ENCODE peak calls at places on chromosome 4, in seven cellular contexts. X, C, I, S, W, V and Z are unnamed samples.

GRCh38 chr4:8701101-8702019 is 108.8 kb downstream of the CPZ start:
- DNase-seq in W (no peak), C (no peak), X (no peak), S (no peak), I (no peak), V (no peak), Z (no peak)

GRCh38 chr4:121072080-121072835 is at the start of gene NDNF:
- DNase-seq in X (no peak), V (no peak), W (peak; percentile 79), I (peak; percentile 1), S (no peak), C (no peak), Z (peak; percentile 55)

GRCh38 chr4:186201535-186202230 is 10.3 kb downstream of the CYP4V2 start:
- DNase-seq in S (no peak), X (peak; percentile 39), I (peak; percentile 59), C (peak; percentile 66), W (peak; percentile 60), V (no peak), Z (peak; percentile 64)

GRCh38 chr4:136900706-136901105 is 631.6 kb downstream of the PCDH18 start:
- DNase-seq in I (no peak), S (no peak), V (no peak), C (no peak), X (no peak), W (no peak), Z (no peak)

GRCh38 chr4:26821677-26822503 is 38.8 kb upstream of the STIM2 start:
- DNase-seq in W (no peak), S (no peak), I (peak; percentile 95), X (no peak), C (peak; percentile 4), V (no peak), Z (no peak)

GRCh38 chr4:78129383-78130108 is 72.4 kb downstream of the FRAS1 start:
- DNase-seq in W (no peak), S (no peak), V (no peak), I (no peak), X (no peak), C (no peak), Z (no peak)

GRCh38 chr4:39446842-39447573 is 11.7 kb downstream of the RPL9 start:
- DNase-seq in S (peak; percentile 48), V (peak; percentile 74), C (no peak), I (no peak), W (no peak), X (no peak), Z (no peak)

GRCh38 chr4:2893772-2894171 is 50.1 kb downstream of the ADD1 start:
- DNase-seq in V (no peak), X (no peak), W (no peak), C (no peak), S (no peak), I (no peak), Z (no peak)

GRCh38 chr4:182201871-182202270 is 41.3 kb upstream of the TENM3 start:
- DNase-seq in V (no peak), S (no peak), C (no peak), W (no peak), I (no peak), X (no peak), Z (no peak)

GRCh38 chr4:36414248-36414647 is 132.8 kb downstream of the DTHD1 start:
- DNase-seq in X (no peak), I (no peak), S (no peak), V (no peak), C (no peak), W (no peak), Z (no peak)

GRCh38 chr4:56656346-56656643 is 24.8 kb downstream of the HOPX start:
- DNase-seq in X (no peak), W (peak; percentile 63), C (no peak), S (no peak), V (no peak), I (no peak), Z (no peak)

GRCh38 chr4:80452768-80453167 is 117.2 kb downstream of the CFAP299 start:
- DNase-seq in W (no peak), S (no peak), C (no peak), V (no peak), I (no peak), X (no peak), Z (no peak)

GRCh38 chr4:117370944-117371665 is 285.7 kb upstream of the TRAM1L1 start:
- DNase-seq in S (no peak), C (no peak), X (no peak), I (no peak), W (no peak), V (no peak), Z (no peak)

GRCh38 chr4:107740381-107740780 is 20.3 kb upstream of the PAPSS1 start:
- DNase-seq in X (no peak), W (no peak), S (no peak), I (no peak), C (no peak), V (no peak), Z (no peak)

GRCh38 chr4:10006604-10007435 is 14.5 kb downstream of the SLC2A9 start:
- DNase-seq in V (no peak), S (peak; percentile 79), C (peak; percentile 77), I (peak; percentile 83), W (no peak), X (no peak), Z (peak; percentile 23)

GRCh38 chr4:25158817-25159216 is 1.4 kb downstream of the SEPSECS start:
- DNase-seq in I (no peak), X (no peak), V (no peak), W (no peak), S (no peak), C (no peak), Z (no peak)

GRCh38 chr4:28686618-28687017 is 1826.0 kb downstream of the STIM2 start:
- DNase-seq in I (peak; percentile 8), W (peak; percentile 19), S (no peak), C (peak; percentile 58), V (peak; percentile 27), X (peak; percentile 10), Z (peak; percentile 49)

GRCh38 chr4:7701866-7702649 is 237.6 kb downstream of the AFAP1 start:
- DNase-seq in X (no peak), S (no peak), W (no peak), V (no peak), C (no peak), I (no peak), Z (no peak)

GRCh38 chr4:145805490-145805889 is 125.5 kb downstream of the C4orf51 start:
- DNase-seq in I (peak; percentile 80), V (peak; percentile 71), W (no peak), S (no peak), X (no peak), C (no peak), Z (no peak)

GRCh38 chr4:14218641-14219040 is 591.1 kb upstream of the BOD1L1 start:
- DNase-seq in V (no peak), C (no peak), I (no peak), S (no peak), W (no peak), X (no peak), Z (no peak)

GRCh38 chr4:107044170-107044569 is 8.1 kb upstream of the DKK2 start:
- DNase-seq in I (no peak), S (no peak), X (no peak), V (no peak), C (peak; percentile 12), W (no peak), Z (peak; percentile 8)

GRCh38 chr4:177427097-177427665 is 15.1 kb downstream of the AGA start:
- DNase-seq in C (no peak), X (no peak), S (no peak), I (no peak), W (no peak), V (no peak), Z (no peak)

GRCh38 chr4:108804648-108805273 is 41.9 kb upstream of the ETNPPL start:
- DNase-seq in W (no peak), X (no peak), S (no peak), I (no peak), C (no peak), V (no peak), Z (no peak)

GRCh38 chr4:13546855-13547562 is 2.7 kb upstream of the NKX3-2 start:
- DNase-seq in X (no peak), V (no peak), W (peak; percentile 54), S (no peak), I (no peak), C (no peak), Z (no peak)

GRCh38 chr4:56244681-56245080 is 142.6 kb downstream of the AASDH start:
- DNase-seq in X (no peak), V (no peak), W (no peak), I (no peak), S (no peak), C (no peak), Z (no peak)

GRCh38 chr4:6568689-6569332 is 6.2 kb upstream of the MAN2B2 start:
- DNase-seq in X (no peak), I (no peak), S (no peak), C (peak; percentile 73), W (no peak), V (no peak), Z (no peak)

GRCh38 chr4:38939150-38939549 is 71.5 kb downstream of the FAM114A1 start:
- DNase-seq in C (no peak), X (no peak), S (peak; percentile 68), I (no peak), V (no peak), W (no peak), Z (no peak)

GRCh38 chr4:53721276-53721675 is 130.0 kb upstream of the LNX1 start:
- DNase-seq in S (no peak), V (no peak), X (no peak), C (no peak), I (no peak), W (no peak), Z (no peak)

GRCh38 chr4:180377741-180378140 is 1865.5 kb upstream of the TENM3 start:
- DNase-seq in I (no peak), C (no peak), X (no peak), V (no peak), S (no peak), W (no peak), Z (no peak)

GRCh38 chr4:180380733-180381132 is 1862.5 kb upstream of the TENM3 start:
- DNase-seq in C (peak; percentile 79), I (no peak), X (no peak), S (no peak), V (no peak), W (no peak), Z (no peak)
- TF ChIP-seq JUND in C (peak; percentile 89), I (no peak), X (no peak), S (no peak), V (no peak), W (no peak), Z (no peak)

GRCh38 chr4:153064571-153064970 is 128.4 kb downstream of the FHDC1 start:
- DNase-seq in I (no peak), X (no peak), V (no peak), W (peak; percentile 11), S (no peak), C (no peak), Z (no peak)
- TF ChIP-seq JUND in I (no peak), X (no peak), V (no peak), W (no peak), S (no peak), C (no peak), Z (no peak)

GRCh38 chr4:1283711-1284110 is 6.0 kb upstream of the MAEA start:
- DNase-seq in W (no peak), I (no peak), X (no peak), C (no peak), S (no peak), V (no peak), Z (no peak)
- TF ChIP-seq JUND in W (no peak), I (no peak), X (no peak), C (no peak), S (no peak), V (no peak), Z (no peak)

DNA sequence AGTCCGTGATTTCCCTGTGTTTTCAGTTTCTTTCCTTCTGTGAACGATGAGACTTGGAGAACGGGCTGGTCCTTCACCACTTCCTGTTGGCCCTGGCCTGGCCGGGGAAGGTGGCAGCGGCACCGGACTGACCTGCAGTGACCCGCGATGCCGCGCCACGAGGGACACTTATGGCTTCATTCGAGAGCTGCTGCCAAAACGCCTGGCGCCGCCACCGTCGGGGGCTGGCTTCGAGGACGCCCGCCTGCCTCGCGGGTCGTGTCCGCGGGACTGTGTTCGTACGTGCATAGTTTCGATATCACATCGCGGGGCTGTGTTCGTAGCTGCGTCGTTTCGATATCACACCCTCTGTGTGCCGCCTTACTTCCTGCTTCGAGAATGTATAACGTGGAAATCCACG is 7.5 kb upstream of the UVSSA start:
- DNase-seq in S (no peak), X (no peak), C (no peak), W (no peak), I (no peak), V (no peak), Z (no peak)
- TF ChIP-seq JUND in S (no peak), X (no peak), C (no peak), W (no peak), I (no peak), V (no peak), Z (no peak)